ENCODE peak calls at places on chromosomes 4 and X, in ten cellular contexts. E is neural crest cell, C is OCI-LY7, B is GM20000, L is kidney epithelial cell, V is AG10803, R is tibial artery, Y is WTC11, W is NB4, A is cardiac fibroblast. D is an unnamed sample.

GRCh38 chr4:69753666-69754065 is 6.8 kb downstream of the SULT1B1 start:
- DNase-seq in C (no peak), V (no peak), W (no peak), B (no peak), L (no peak), Y (no peak), A (peak; percentile 36), R (no peak), E (no peak), D (no peak)

GRCh38 chr4:116585240-116585639 is 500.1 kb downstream of the TRAM1L1 start:
- DNase-seq in E (no peak), C (no peak), V (no peak), R (no peak), W (no peak), Y (no peak), B (no peak), A (no peak), L (no peak), D (no peak)

GRCh38 chr4:161894493-161895167 is 269.2 kb downstream of the FSTL5 start:
- DNase-seq in B (no peak), E (no peak), W (no peak), A (no peak), L (no peak), V (no peak), C (no peak), Y (no peak), R (no peak), D (no peak)

GRCh38 chr4:23355263-23355662 is 534.6 kb downstream of the PPARGC1A start:
- DNase-seq in L (no peak), B (no peak), W (no peak), R (no peak), V (no peak), A (no peak), Y (no peak), C (no peak), E (no peak), D (no peak)

GRCh38 chr4:36226430-36227227 is 17.7 kb downstream of the ARAP2 start:
- DNase-seq in C (no peak), A (no peak), Y (no peak), V (no peak), L (no peak), B (no peak), W (no peak), E (no peak), R (no peak), D (no peak)

GRCh38 chr4:22794731-22795130 is 102.0 kb downstream of the GBA3 start:
- DNase-seq in W (no peak), L (no peak), R (no peak), E (no peak), A (no peak), C (no peak), Y (no peak), V (no peak), B (no peak), D (no peak)

GRCh38 chr4:80058740-80059139 is 14.3 kb downstream of the ANTXR2 start:
- DNase-seq in L (no peak), E (no peak), Y (no peak), B (peak; percentile 74), V (peak; percentile 56), R (no peak), A (no peak), W (peak; percentile 92), C (peak; percentile 35), D (peak; percentile 50)

GRCh38 chr4:173119818-173120217 is 48.8 kb upstream of the GALNT7 start:
- DNase-seq in E (no peak), W (no peak), L (no peak), C (no peak), Y (no peak), B (no peak), R (no peak), A (peak; percentile 14), V (no peak), D (no peak)

GRCh38 chrX:19272452-19272851 is 71.3 kb upstream of the PDHA1 start:
- DNase-seq in C (no peak), B (no peak), R (no peak), E (no peak), L (no peak), V (peak; percentile 6), Y (no peak), A (peak; percentile 2), W (no peak), D (no peak)

GRCh38 chr4:59762344-59762743 is 1437.8 kb upstream of the ADGRL3 start:
- DNase-seq in A (no peak), V (no peak), W (no peak), B (no peak), E (no peak), R (no peak), Y (no peak), L (no peak), C (no peak), D (no peak)

GRCh38 chr4:22502895-22503814 is 12.7 kb downstream of the ADGRA3 start:
- DNase-seq in R (no peak), C (no peak), B (no peak), Y (no peak), L (no peak), V (no peak), A (peak; percentile 45), W (no peak), E (no peak), D (no peak)

GRCh38 chrX:39883664-39884063 is 214.1 kb downstream of the BCOR start:
- DNase-seq in E (no peak), C (no peak), V (no peak), B (no peak), W (no peak), A (no peak), R (no peak), Y (no peak), L (no peak), D (no peak)

GRCh38 chr4:149110499-149110898 is 668.3 kb upstream of the NR3C2 start:
- DNase-seq in B (no peak), V (no peak), A (no peak), R (no peak), E (no peak), W (no peak), Y (no peak), C (no peak), L (no peak), D (no peak)

GRCh38 chrX:15702488-15703371 is 35.3 kb upstream of the CA5B start:
- DNase-seq in Y (no peak), R (no peak), V (no peak), W (no peak), A (no peak), E (no peak), L (no peak), B (no peak), C (no peak), D (no peak)

GRCh38 chr4:34720563-34720962 is 1523.8 kb downstream of the ARAP2 start:
- DNase-seq in L (peak; percentile 10), Y (no peak), A (peak; percentile 61), V (peak; percentile 52), E (no peak), W (peak; percentile 60), C (peak; percentile 10), B (peak; percentile 3), R (no peak), D (no peak)

GRCh38 chrX:94288325-94288724 is 614.3 kb downstream of the FAM133A start:
- DNase-seq in W (no peak), A (no peak), R (no peak), C (no peak), V (no peak), B (no peak), E (no peak), Y (no peak), L (no peak), D (no peak)

GRCh38 chr4:46931981-46932380 is 22.9 kb upstream of the COX7B2 start:
- DNase-seq in A (peak; percentile 72), W (peak; percentile 61), E (no peak), B (peak; percentile 24), R (no peak), L (no peak), V (no peak), Y (peak; percentile 49), C (peak; percentile 14), D (peak; percentile 15)
- TF ChIP-seq CTCF in A (peak; percentile 67), W (peak; percentile 66), E (peak; percentile 54), B (peak; percentile 56), R (peak; percentile 58), L (peak; percentile 65), V (peak; percentile 32), Y (peak; percentile 40), C (peak; percentile 70), D (peak; percentile 64)

DNA sequence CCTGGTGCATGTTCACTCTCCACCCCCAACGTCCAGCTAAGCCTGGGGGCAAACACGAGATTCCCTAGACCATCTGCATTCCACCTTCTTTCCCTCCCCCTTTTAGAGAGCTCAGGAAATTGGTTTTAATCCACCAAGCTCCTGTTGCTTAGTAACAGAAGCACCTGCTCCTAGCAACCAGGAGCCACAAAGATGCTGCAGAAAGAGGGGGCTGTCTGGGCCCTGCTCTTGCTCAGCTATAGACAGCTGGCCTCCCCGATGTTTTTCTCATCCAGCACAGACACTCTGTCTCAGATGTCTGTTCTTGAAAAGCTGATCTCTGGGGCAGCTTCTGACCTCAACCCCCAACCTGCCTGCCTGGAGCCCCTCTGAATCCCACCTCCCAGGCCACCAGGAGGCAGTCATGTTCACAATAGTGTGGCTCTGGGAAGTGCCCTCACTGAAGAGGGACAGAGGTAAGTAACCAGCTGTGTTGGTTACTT is 71.5 kb downstream of the SLC16A2 start:
- DNase-seq in A (no peak), W (peak; percentile 11), E (peak; percentile 9), B (no peak), C (peak; percentile 0), V (no peak), L (no peak), R (no peak), Y (peak; percentile 58), D (no peak)
- TF ChIP-seq CTCF in A (peak; percentile 14), W (no peak), E (peak; percentile 43), B (peak; percentile 15), C (no peak), V (no peak), L (no peak), R (no peak), Y (peak; percentile 18), D (peak; percentile 9)

DNA sequence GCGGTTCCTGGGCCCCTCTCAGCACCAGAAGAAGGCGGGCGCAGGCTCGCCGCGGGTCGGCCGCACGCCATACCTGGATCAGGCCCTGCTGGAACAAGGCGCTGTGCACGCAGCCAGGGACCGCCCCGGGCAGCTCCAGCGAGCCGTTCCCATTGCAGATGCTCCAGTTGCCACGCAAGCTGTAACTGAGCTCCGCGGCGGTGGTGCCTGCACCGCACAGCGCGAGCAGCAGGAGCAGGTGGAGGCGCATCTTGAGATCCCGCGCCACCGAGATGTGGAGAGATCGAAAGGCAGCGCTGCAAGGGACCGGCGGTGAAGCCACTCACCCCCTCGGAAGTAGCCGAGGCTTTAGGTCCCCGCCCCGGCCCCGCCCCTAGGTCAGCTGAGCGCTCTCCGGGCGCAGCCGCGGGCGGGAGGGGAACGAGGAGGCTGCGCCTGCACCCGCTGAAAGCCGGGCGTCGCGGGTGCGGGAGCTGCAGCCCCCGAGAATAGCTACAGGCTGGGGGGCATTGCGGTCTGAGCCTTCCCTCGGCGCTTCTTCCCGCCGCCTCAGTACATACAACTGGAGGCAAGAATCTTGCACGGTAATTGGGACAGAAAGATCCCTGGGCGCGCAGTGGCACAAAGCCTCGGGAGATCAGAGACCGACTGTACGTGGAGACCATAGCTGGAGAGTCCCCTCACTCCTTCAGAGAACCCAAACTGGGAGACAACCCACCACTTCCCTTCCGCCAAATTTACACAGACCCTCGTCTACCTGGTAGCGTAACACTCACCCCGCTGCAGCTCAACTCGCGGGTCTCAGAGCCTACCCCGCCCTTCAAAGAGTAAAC is at the start of gene MANBA:
- DNase-seq in W (peak; percentile 89), C (peak; percentile 91), A (peak; percentile 77), E (peak; percentile 59), R (peak; percentile 80), B (peak; percentile 94), Y (peak; percentile 85), V (peak; percentile 64), L (no peak), D (peak; percentile 97)
- TF ChIP-seq CTCF in W (no peak), C (no peak), A (no peak), E (no peak), R (no peak), B (no peak), Y (no peak), V (no peak), L (no peak), D (peak; percentile 0)

GRCh38 chrX:56233682-56234081 is 1.5 kb downstream of the KLF8 start:
- DNase-seq in A (peak; percentile 63), E (no peak), R (peak; percentile 73), W (no peak), B (peak; percentile 50), L (peak; percentile 7), Y (peak; percentile 58), V (peak; percentile 5), C (no peak), D (peak; percentile 31)
- TF ChIP-seq CTCF in A (no peak), E (peak; percentile 17), R (no peak), W (no peak), B (no peak), L (no peak), Y (no peak), V (no peak), C (no peak), D (no peak)